ENCODE peak calls at places on chromosomes 11 and 22, in ten cellular contexts. V is amygdala; P is GM13977; F is B cell; W is naive thymus-derived CD4-positive, alpha-beta T cell; S is T-helper 9 cell; M is stimulated activated CD4-positive, alpha-beta T cell treated with anti-CD3 and anti-CD28 coated beads, Interleukin-4, amount 100 ng/mL, for 48 hours; U is HFFc6; Z is kidney; K is lower lobe of right lung. G is an unnamed sample.

GRCh38 chr11:109071712-109072524 is 350.1 kb upstream of the C11orf87 start:
- DNase-seq in V (no peak), P (no peak), F (no peak), W (no peak), S (no peak), M (no peak), U (no peak), Z (no peak), K (no peak), G (no peak)

GRCh38 chr11:14980854-14981253 is 8.7 kb upstream of the CALCA start:
- DNase-seq in V (no peak), P (no peak), F (no peak), W (no peak), S (no peak), M (no peak), U (peak; percentile 66), Z (no peak), K (no peak), G (no peak)

GRCh38 chr22:42308887-42309468 is 38.5 kb upstream of the TCF20 start:
- DNase-seq in V (no peak), P (no peak), F (no peak), W (no peak), S (no peak), M (no peak), U (no peak), Z (no peak), K (no peak), G (no peak)

GRCh38 chr11:118699508-118700220 is 20.2 kb upstream of the TREH start:
- DNase-seq in V (no peak), P (no peak), F (no peak), W (no peak), S (peak; percentile 55), M (no peak), U (no peak), Z (no peak), K (no peak), G (no peak)

GRCh38 chr22:31647516-31647915 is 14.5 kb downstream of the PISD start:
- DNase-seq in V (no peak), P (no peak), F (no peak), W (no peak), S (no peak), M (no peak), U (peak; percentile 87), Z (no peak), K (no peak), G (no peak)

GRCh38 chr11:66326261-66327111 is 9.6 kb upstream of the CD248 start:
- DNase-seq in V (no peak), P (no peak), F (no peak), W (no peak), S (no peak), M (no peak), U (peak; percentile 54), Z (peak; percentile 87), K (no peak), G (no peak)

GRCh38 chr22:27308513-27308912 is 493.0 kb downstream of the MN1 start:
- DNase-seq in V (no peak), P (no peak), F (no peak), W (no peak), S (no peak), M (no peak), U (no peak), Z (no peak), K (no peak), G (no peak)

GRCh38 chr22:18103527-18104269 is 6.9 kb upstream of the TUBA8 start:
- DNase-seq in V (no peak), P (no peak), F (no peak), W (no peak), S (no peak), M (no peak), U (no peak), Z (no peak), K (no peak), G (no peak)

GRCh38 chr22:35961480-35961902 is 67.1 kb downstream of the RBFOX2 start:
- DNase-seq in V (peak; percentile 33), P (no peak), F (no peak), W (no peak), S (no peak), M (no peak), U (peak; percentile 86), Z (peak; percentile 51), K (no peak), G (no peak)

GRCh38 chr11:117701781-117702180 is 95.2 kb downstream of the DSCAML1 start:
- DNase-seq in V (no peak), P (no peak), F (no peak), W (no peak), S (no peak), M (no peak), U (no peak), Z (no peak), K (no peak), G (no peak)

GRCh38 chr11:126359431-126360048 is 4.1 kb downstream of the ST3GAL4 start:
- DNase-seq in V (peak; percentile 57), P (no peak), F (no peak), W (no peak), S (no peak), M (no peak), U (no peak), Z (peak; percentile 94), K (no peak), G (no peak)

GRCh38 chr11:45556851-45557707 is 108.3 kb downstream of the CHST1 start:
- DNase-seq in V (no peak), P (no peak), F (no peak), W (no peak), S (no peak), M (no peak), U (no peak), Z (no peak), K (no peak), G (no peak)

GRCh38 chr11:42631223-42631843 is 680.5 kb upstream of the API5 start:
- DNase-seq in V (no peak), P (no peak), F (no peak), W (no peak), S (no peak), M (no peak), U (peak; percentile 16), Z (no peak), K (no peak), G (peak; percentile 33)

GRCh38 chr11:59822989-59823566 is 12.5 kb upstream of the MRPL16 start:
- DNase-seq in V (no peak), P (peak; percentile 56), F (peak; percentile 61), W (no peak), S (peak; percentile 2), M (no peak), U (peak; percentile 64), Z (no peak), K (no peak), G (peak; percentile 83)

GRCh38 chr11:788953-789940 is 643 bp downstream of the CEND1 start:
- DNase-seq in V (no peak), P (no peak), F (no peak), W (no peak), S (no peak), M (no peak), U (no peak), Z (no peak), K (no peak), G (no peak)

G was measured in NAMALWA.